ENCODE peak calls at places on chromosomes 3 and 15, in seven cellular contexts. One of them, this sample, is unnamed.

GRCh38 chr15:56917652-56918045 is 795 bp upstream of the TCF12 start:
- DNase-seq in NCI-H345: peak
- DNase-seq in right cardiac atrium: no peak
- DNase-seq in Ammon's horn: peak
- DNase-seq in GF-D8: no peak
- DNase-seq in NCI-H2227 treated with DMSO at 0.1 percent for 48 hours: no peak
- DNase-seq in WERI-Rb-1: no peak
- DNase-seq in this sample: peak

GRCh38 chr15:53445531-53445930 is 313.9 kb downstream of the WDR72 start:
- DNase-seq in NCI-H2227 treated with DMSO at 0.1 percent for 48 hours: no peak
- DNase-seq in Ammon's horn: no peak
- DNase-seq in NCI-H345: no peak
- DNase-seq in WERI-Rb-1: no peak
- DNase-seq in GF-D8: no peak
- DNase-seq in right cardiac atrium: no peak
- DNase-seq in this sample: no peak

GRCh38 chr3:190443257-190443656 is 6.4 kb downstream of the TMEM207 start:
- DNase-seq in NCI-H345: no peak
- DNase-seq in WERI-Rb-1: no peak
- DNase-seq in NCI-H2227 treated with DMSO at 0.1 percent for 48 hours: no peak
- DNase-seq in Ammon's horn: no peak
- DNase-seq in GF-D8: peak
- DNase-seq in right cardiac atrium: no peak
- DNase-seq in this sample: no peak

GRCh38 chr15:99427668-99428361 is 138.0 kb upstream of the MEF2A start:
- DNase-seq in GF-D8: no peak
- DNase-seq in Ammon's horn: no peak
- DNase-seq in right cardiac atrium: no peak
- DNase-seq in NCI-H345: no peak
- DNase-seq in NCI-H2227 treated with DMSO at 0.1 percent for 48 hours: no peak
- DNase-seq in WERI-Rb-1: no peak
- DNase-seq in this sample: no peak

GRCh38 chr3:135992072-135992471 is 26.5 kb downstream of the PPP2R3A start:
- DNase-seq in Ammon's horn: no peak
- DNase-seq in WERI-Rb-1: no peak
- DNase-seq in right cardiac atrium: no peak
- DNase-seq in NCI-H2227 treated with DMSO at 0.1 percent for 48 hours: no peak
- DNase-seq in GF-D8: no peak
- DNase-seq in NCI-H345: no peak
- DNase-seq in this sample: no peak

GRCh38 chr3:179606534-179607085 is 2.0 kb downstream of the NDUFB5 start:
- DNase-seq in NCI-H2227 treated with DMSO at 0.1 percent for 48 hours: no peak
- DNase-seq in Ammon's horn: no peak
- DNase-seq in GF-D8: no peak
- DNase-seq in right cardiac atrium: no peak
- DNase-seq in WERI-Rb-1: no peak
- DNase-seq in NCI-H345: no peak
- DNase-seq in this sample: no peak

GRCh38 chr15:68775671-68776476 is 44.8 kb downstream of the ANP32A start:
- DNase-seq in GF-D8: no peak
- DNase-seq in right cardiac atrium: peak
- DNase-seq in NCI-H2227 treated with DMSO at 0.1 percent for 48 hours: no peak
- DNase-seq in WERI-Rb-1: no peak
- DNase-seq in Ammon's horn: peak
- DNase-seq in NCI-H345: no peak
- DNase-seq in this sample: peak

GRCh38 chr15:92902020-92902419 is 1.9 kb downstream of the CHD2 start:
- DNase-seq in GF-D8: no peak
- DNase-seq in right cardiac atrium: no peak
- DNase-seq in NCI-H345: no peak
- DNase-seq in WERI-Rb-1: no peak
- DNase-seq in NCI-H2227 treated with DMSO at 0.1 percent for 48 hours: no peak
- DNase-seq in Ammon's horn: no peak
- DNase-seq in this sample: no peak

GRCh38 chr3:43105224-43105596 is 669 bp downstream of the POMGNT2 start:
- DNase-seq in NCI-H345: peak
- DNase-seq in WERI-Rb-1: no peak
- DNase-seq in right cardiac atrium: no peak
- DNase-seq in NCI-H2227 treated with DMSO at 0.1 percent for 48 hours: no peak
- DNase-seq in Ammon's horn: no peak
- DNase-seq in GF-D8: no peak
- DNase-seq in this sample: no peak

GRCh38 chr15:49620174-49620573 is 444 bp downstream of the FAM227B start:
- DNase-seq in WERI-Rb-1: no peak
- DNase-seq in Ammon's horn: peak
- DNase-seq in right cardiac atrium: no peak
- DNase-seq in NCI-H345: no peak
- DNase-seq in NCI-H2227 treated with DMSO at 0.1 percent for 48 hours: no peak
- DNase-seq in GF-D8: peak
- DNase-seq in this sample: peak

This sample was measured in midbrain.